ENCODE peak calls at places on chromosomes 6 and 20, in seven cellular contexts. K is Peyer's patch, Y is GM12865, X is AG09309, R is fibroblast of lung, V is mucosa of descending colon, Z is body of pancreas. W is an unnamed sample.

GRCh38 chr20:2713285-2713684 is 20.7 kb downstream of the EBF4 start:
- DNase-seq in R (no peak), Y (no peak), K (no peak), V (no peak), X (no peak), Z (no peak), W (no peak)

GRCh38 chr20:3251806-3252205 is 12.8 kb upstream of the SLC4A11 start:
- DNase-seq in V (no peak), R (peak; percentile 50), X (no peak), K (no peak), Y (no peak), Z (no peak), W (no peak)

GRCh38 chr20:11869641-11870040 is 48.1 kb upstream of the BTBD3 start:
- DNase-seq in Y (no peak), R (no peak), K (no peak), X (no peak), Z (no peak), V (no peak), W (no peak)

GRCh38 chr6:41644297-41644879 is 6.1 kb downstream of the MDFI start:
- DNase-seq in V (no peak), X (no peak), K (no peak), Y (no peak), Z (no peak), R (no peak), W (no peak)

GRCh38 chr6:34519971-34520644 is 36.0 kb downstream of the SPDEF start:
- DNase-seq in K (no peak), X (no peak), R (no peak), Z (peak; percentile 4), V (no peak), Y (no peak), W (no peak)

GRCh38 chr6:109456710-109457595 is 1.4 kb upstream of the MICAL1 start:
- DNase-seq in K (peak; percentile 78), X (peak; percentile 42), Z (peak; percentile 57), Y (no peak), R (peak; percentile 59), V (peak; percentile 75), W (no peak)

GRCh38 chr6:73739097-73739496 is 43.1 kb downstream of the CD109 start:
- DNase-seq in X (peak; percentile 35), V (peak; percentile 23), K (no peak), R (peak; percentile 57), Y (peak; percentile 79), Z (no peak), W (peak; percentile 18)

GRCh38 chr6:132053523-132053922 is 102.4 kb upstream of the CCN2 start:
- DNase-seq in Z (no peak), R (peak; percentile 84), X (peak; percentile 32), K (no peak), V (no peak), Y (no peak), W (no peak)

GRCh38 chr20:62710221-62710885 is 1.7 kb downstream of the NTSR1 start:
- DNase-seq in V (no peak), X (no peak), Z (no peak), Y (no peak), R (no peak), K (no peak), W (no peak)

GRCh38 chr6:118968416-118968815 is 33.5 kb upstream of the MCM9 start:
- DNase-seq in R (peak; percentile 8), Y (peak; percentile 32), V (no peak), Z (no peak), X (no peak), K (no peak), W (no peak)

GRCh38 chr6:118967239-118967638 is 32.3 kb upstream of the MCM9 start:
- DNase-seq in X (no peak), R (no peak), V (no peak), Y (no peak), K (no peak), Z (no peak), W (no peak)

GRCh38 chr6:118963003-118963402 is 28.0 kb upstream of the MCM9 start:
- DNase-seq in V (no peak), K (no peak), Y (no peak), R (peak; percentile 13), X (no peak), Z (no peak), W (no peak)

GRCh38 chr6:118965354-118965753 is 30.4 kb upstream of the MCM9 start:
- DNase-seq in R (no peak), X (no peak), Z (peak; percentile 15), Y (no peak), K (no peak), V (no peak), W (no peak)

DNA sequence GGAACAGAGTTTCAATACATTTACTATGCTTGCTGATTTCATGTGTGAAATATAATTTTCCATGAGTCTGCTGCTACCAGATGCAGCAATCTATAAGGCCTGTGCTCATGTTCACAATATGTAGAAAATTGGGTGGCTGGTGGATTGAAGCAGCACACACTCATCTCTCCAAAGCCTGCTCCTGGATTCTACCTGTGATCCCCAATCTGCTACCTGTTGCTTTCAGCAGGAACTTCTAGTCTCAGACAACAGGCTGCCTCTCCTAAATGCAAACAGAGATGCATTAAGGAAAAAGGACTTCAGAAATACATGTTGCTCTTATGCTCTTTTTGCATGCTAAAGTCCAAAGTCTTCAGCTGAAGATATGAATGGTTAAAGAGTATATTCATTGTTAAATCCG is 30.9 kb upstream of the MCM9 start:
- DNase-seq in R (no peak), X (no peak), Z (no peak), V (no peak), K (no peak), Y (no peak), W (no peak)
- TF ChIP-seq CTCF in R (no peak), X (no peak), Z (no peak), V (no peak), K (no peak), Y (no peak), W (no peak)

DNA sequence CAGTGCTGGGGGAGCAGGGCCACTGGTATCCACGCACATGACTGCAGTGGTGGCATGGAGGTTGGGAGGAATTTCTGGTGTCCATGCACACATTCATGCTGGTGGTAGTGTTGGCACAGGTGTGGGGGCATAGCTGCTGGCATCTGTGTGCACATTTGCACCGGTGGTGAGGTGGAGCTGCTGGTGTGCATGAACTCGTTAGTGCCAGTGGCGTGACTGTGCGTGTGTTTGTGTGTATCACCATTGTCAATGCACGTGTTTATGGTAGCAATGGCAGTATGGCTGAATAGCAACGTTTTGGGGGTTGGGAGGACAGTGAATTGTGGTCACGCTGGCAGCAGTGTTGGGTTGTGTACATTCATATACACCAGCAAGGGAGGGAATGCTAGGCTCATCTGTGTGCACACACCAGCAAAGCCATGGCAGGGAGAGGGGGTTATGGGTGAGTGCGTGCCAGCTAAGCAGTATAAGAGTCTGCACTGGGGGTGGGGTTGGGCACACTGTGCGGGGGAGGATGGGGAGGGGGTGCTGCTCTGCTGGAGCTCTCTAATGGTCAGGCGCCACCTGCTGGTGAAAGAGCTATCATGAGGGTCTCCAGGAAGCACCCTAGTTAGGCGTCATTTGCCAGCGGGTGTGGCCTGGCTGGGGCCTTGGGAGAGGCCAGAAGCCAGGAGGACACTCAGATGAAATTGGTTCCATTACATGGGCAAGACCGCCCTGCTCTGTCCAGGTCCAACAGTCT is 626.1 kb upstream of the ID4 start:
- DNase-seq in V (no peak), Y (peak; percentile 6), K (no peak), Z (no peak), R (no peak), X (no peak), W (no peak)
- TF ChIP-seq CTCF in V (no peak), Y (peak; percentile 15), K (no peak), Z (no peak), R (no peak), X (no peak), W (peak; percentile 23)

GRCh38 chr20:47653892-47654291 is 131.4 kb downstream of the SULF2 start:
- DNase-seq in Y (no peak), Z (no peak), K (no peak), V (no peak), R (no peak), X (no peak), W (no peak)
- TF ChIP-seq CTCF in Y (no peak), Z (no peak), K (no peak), V (no peak), R (no peak), X (no peak), W (no peak)

GRCh38 chr6:44128020-44128917 is 915 bp downstream of the TMEM63B start:
- DNase-seq in Y (peak; percentile 41), K (peak; percentile 58), X (no peak), R (peak; percentile 33), Z (peak; percentile 56), V (peak; percentile 64), W (no peak)
- TF ChIP-seq CTCF in Y (no peak), K (no peak), X (no peak), R (no peak), Z (no peak), V (no peak), W (peak; percentile 16)

DNA sequence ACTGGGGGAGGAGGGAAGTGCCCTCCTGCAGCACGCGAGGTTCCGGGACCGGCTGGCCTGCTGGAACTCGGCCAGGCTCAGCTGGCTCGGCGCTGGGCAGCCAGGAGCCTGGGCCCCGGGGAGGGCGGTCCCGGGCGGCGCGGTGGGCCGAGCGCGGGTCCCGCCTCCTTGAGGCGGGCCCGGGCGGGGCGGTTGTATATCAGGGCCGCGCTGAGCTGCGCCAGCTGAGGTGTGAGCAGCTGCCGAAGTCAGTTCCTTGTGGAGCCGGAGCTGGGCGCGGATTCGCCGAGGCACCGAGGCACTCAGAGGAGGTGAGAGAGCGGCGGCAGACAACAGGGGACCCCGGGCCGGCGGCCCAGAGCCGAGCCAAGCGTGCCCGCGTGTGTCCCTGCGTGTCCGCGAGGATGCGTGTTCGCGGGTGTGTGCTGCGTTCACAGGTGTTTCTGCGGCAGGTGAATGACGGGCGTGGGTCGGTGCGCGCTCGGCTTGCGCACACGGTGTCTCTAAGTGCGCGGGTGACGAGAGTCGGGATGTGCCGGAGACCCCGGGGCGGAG is at the start of gene CDKN1A:
- DNase-seq in V (peak; percentile 97), Y (peak; percentile 94), Z (peak; percentile 97), R (peak; percentile 87), X (no peak), K (peak; percentile 97), W (peak; percentile 69)
- TF ChIP-seq CTCF in V (no peak), Y (no peak), Z (no peak), R (no peak), X (no peak), K (no peak), W (no peak)

GRCh38 chr6:47007657-47008396 is 34.3 kb downstream of the ADGRF1 start:
- DNase-seq in Y (no peak), X (no peak), R (peak; percentile 88), V (no peak), Z (no peak), K (no peak), W (no peak)

GRCh38 chr6:47005486-47005885 is 36.6 kb downstream of the ADGRF1 start:
- DNase-seq in Z (no peak), V (no peak), K (no peak), X (no peak), R (no peak), Y (no peak), W (no peak)

GRCh38 chr6:47014401-47014800 is 27.7 kb downstream of the ADGRF1 start:
- DNase-seq in K (no peak), X (no peak), V (no peak), R (no peak), Y (no peak), Z (no peak), W (no peak)

GRCh38 chr6:47008397-47008763 is 33.8 kb downstream of the ADGRF1 start:
- DNase-seq in Y (no peak), V (no peak), X (no peak), K (no peak), Z (no peak), R (peak; percentile 61), W (no peak)

GRCh38 chr6:47009583-47009982 is 32.5 kb downstream of the ADGRF1 start:
- DNase-seq in Z (no peak), R (no peak), X (no peak), V (no peak), Y (no peak), K (no peak), W (no peak)
- TF ChIP-seq CTCF in Z (no peak), R (no peak), X (peak; percentile 19), V (no peak), Y (no peak), K (no peak), W (no peak)

GRCh38 chr6:8434727-8435092 is 635 bp downstream of the SLC35B3 start:
- DNase-seq in Z (no peak), X (no peak), R (no peak), Y (no peak), V (no peak), K (no peak), W (no peak)
- TF ChIP-seq CTCF in Z (no peak), X (no peak), R (no peak), Y (no peak), V (no peak), K (no peak), W (no peak)

W was measured in kidney epithelial cell.